ENCODE peak calls at places on chromosomes 16 and 17, in ten cellular contexts. W is mucosa of descending colon; T is pancreas; Z is left ventricle myocardium inferior; F is fibroblast of lung; S is A549; R is MM.1S; N is AG04450; G is right cardiac atrium; E is CD4-positive, CD25-positive, alpha-beta regulatory T cell. H is an unnamed sample.

GRCh38 chr17:27564463-27564862 is 66.5 kb upstream of the LGALS9 start:
- DNase-seq in E (peak; percentile 24), W (no peak), G (no peak), Z (no peak), F (no peak), T (no peak), N (no peak), S (no peak), R (no peak), H (no peak)

GRCh38 chr17:38578229-38578628 is 27.5 kb downstream of the SRCIN1 start:
- DNase-seq in Z (no peak), N (no peak), F (no peak), G (no peak), E (no peak), W (no peak), T (no peak), S (no peak), R (no peak), H (no peak)

GRCh38 chr17:77174928-77175720 is 34.4 kb downstream of the SEC14L1 start:
- DNase-seq in W (no peak), G (no peak), F (no peak), N (no peak), E (no peak), T (peak; percentile 62), Z (no peak), R (no peak), S (no peak), H (no peak)

GRCh38 chr16:57386381-57386951 is 14.2 kb downstream of the CX3CL1 start:
- DNase-seq in Z (no peak), R (no peak), E (no peak), T (no peak), F (no peak), G (no peak), W (no peak), N (no peak), S (no peak), H (no peak)

GRCh38 chr17:45104029-45104428 is 28.3 kb downstream of the PLCD3 start:
- DNase-seq in F (no peak), G (no peak), S (no peak), R (no peak), Z (no peak), T (no peak), W (no peak), N (no peak), E (no peak), H (no peak)

GRCh38 chr16:51155901-51156810 is 5.1 kb upstream of the SALL1 start:
- DNase-seq in F (peak; percentile 76), T (no peak), R (no peak), G (no peak), E (no peak), N (no peak), W (no peak), Z (no peak), S (no peak), H (no peak)

GRCh38 chr17:34974179-34974578 is 6.1 kb upstream of the LIG3 start:
- DNase-seq in S (no peak), F (no peak), E (no peak), Z (no peak), T (no peak), G (no peak), W (no peak), N (no peak), R (no peak), H (no peak)

GRCh38 chr17:68087851-68088250 is 52.3 kb downstream of the KPNA2 start:
- DNase-seq in Z (no peak), T (no peak), G (no peak), E (no peak), F (no peak), R (no peak), W (no peak), S (no peak), N (no peak), H (no peak)

GRCh38 chr17:78644971-78645370 is 67.8 kb upstream of the DNAH17 start:
- DNase-seq in Z (no peak), S (no peak), F (no peak), E (no peak), G (no peak), W (no peak), T (no peak), R (no peak), N (no peak), H (no peak)

GRCh38 chr17:68734202-68734825 is 133.1 kb upstream of the FAM20A start:
- DNase-seq in Z (no peak), W (no peak), N (no peak), S (no peak), G (no peak), T (no peak), F (no peak), E (no peak), R (no peak), H (no peak)

GRCh38 chr17:67959510-67959909 is 36.8 kb downstream of the C17orf58 start:
- DNase-seq in E (no peak), R (no peak), G (no peak), Z (no peak), N (no peak), W (peak; percentile 53), T (no peak), F (no peak), S (no peak), H (no peak)

GRCh38 chr16:35751191-35751941 is 2292.0 kb downstream of the TP53TG3F start:
- DNase-seq in E (no peak), S (no peak), R (no peak), G (no peak), N (no peak), F (no peak), Z (no peak), W (peak; percentile 14), T (no peak), H (no peak)
- H3K9me3 ChIP-seq in E (peaks cover 88% of the 10 kb centered on the region), S (no peaks in the 10 kb centered on the region), R (no peaks in the 10 kb centered on the region), G (no peaks in the 10 kb centered on the region), N (peaks cover 87% of the 10 kb centered on the region), F (no peaks in the 10 kb centered on the region), Z (no peaks in the 10 kb centered on the region), W (peaks cover 95% of the 10 kb centered on the region), T (no peaks in the 10 kb centered on the region), H (peaks cover 19% of the 10 kb centered on the region)

GRCh38 chr17:52477824-52478614 is 319.5 kb upstream of the CA10 start:
- DNase-seq in N (no peak), R (no peak), F (no peak), W (peak; percentile 45), T (no peak), E (no peak), G (no peak), Z (no peak), S (no peak), H (no peak)
- H3K9me3 ChIP-seq in N (peaks cover 3% of the 10 kb centered on the region), R (no peaks in the 10 kb centered on the region), F (no peaks in the 10 kb centered on the region), W (no peaks in the 10 kb centered on the region), T (no peaks in the 10 kb centered on the region), E (no peaks in the 10 kb centered on the region), G (no peaks in the 10 kb centered on the region), Z (peaks cover 15% of the 10 kb centered on the region), S (peaks cover 6% of the 10 kb centered on the region), H (no peaks in the 10 kb centered on the region)

GRCh38 chr16:64626771-64627170 is 495.1 kb downstream of the CDH11 start:
- DNase-seq in Z (no peak), G (no peak), E (no peak), N (no peak), W (no peak), F (peak; percentile 27), T (no peak), S (no peak), R (no peak), H (no peak)
- H3K9me3 ChIP-seq in Z (peaks cover 7% of the 10 kb centered on the region), G (no peaks in the 10 kb centered on the region), E (peaks cover 23% of the 10 kb centered on the region), N (no peaks in the 10 kb centered on the region), W (no peaks in the 10 kb centered on the region), F (no peaks in the 10 kb centered on the region), T (no peaks in the 10 kb centered on the region), S (no peaks in the 10 kb centered on the region), R (no peaks in the 10 kb centered on the region), H (no peaks in the 10 kb centered on the region)

GRCh38 chr16:22337849-22338248 is 36.6 kb downstream of the CDR2 start:
- DNase-seq in F (no peak), N (no peak), E (no peak), T (no peak), G (no peak), W (no peak), R (peak; percentile 25), S (no peak), Z (no peak), H (no peak)

GRCh38 chr16:22333457-22333994 is 36.3 kb downstream of the POLR3E start:
- DNase-seq in E (no peak), R (no peak), T (no peak), F (no peak), S (no peak), W (no peak), G (no peak), N (no peak), Z (no peak), H (no peak)

GRCh38 chr16:22336581-22336980 is 37.8 kb downstream of the CDR2 start:
- DNase-seq in F (no peak), T (no peak), N (no peak), E (no peak), G (no peak), R (peak; percentile 4), W (no peak), Z (no peak), S (no peak), H (no peak)

GRCh38 chr16:22337045-22337444 is 37.4 kb downstream of the CDR2 start:
- DNase-seq in F (no peak), R (peak; percentile 2), N (no peak), E (no peak), T (no peak), W (no peak), Z (no peak), G (no peak), S (no peak), H (no peak)

DNA sequence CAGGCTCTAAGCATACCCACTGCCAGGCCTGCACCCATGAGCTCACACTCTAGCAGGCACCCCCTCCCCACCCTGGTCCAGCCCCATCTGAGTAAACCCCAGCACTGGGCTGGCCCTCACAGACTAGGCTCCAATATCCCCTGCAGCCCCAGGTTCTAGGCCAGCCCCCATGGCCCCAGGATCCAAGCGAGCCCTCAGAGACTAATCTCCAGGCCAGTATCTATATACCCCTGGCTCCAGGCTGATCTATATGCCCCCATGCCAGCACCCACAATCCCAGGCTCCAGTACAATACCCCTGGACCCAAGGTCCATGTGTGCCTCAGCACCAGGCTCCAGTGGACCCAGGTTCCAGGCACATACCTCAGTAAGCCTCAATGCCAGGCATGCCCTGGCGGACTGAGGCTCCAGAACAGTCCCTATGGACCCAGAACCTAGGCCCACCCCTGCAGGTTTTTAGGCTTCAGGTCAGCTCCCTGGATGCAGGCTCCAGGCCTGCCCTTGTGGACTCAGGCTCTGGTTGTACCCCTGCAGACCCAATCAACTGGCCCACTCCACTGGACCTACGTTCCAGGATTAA is 38.5 kb downstream of the POLR3E start:
- DNase-seq in F (no peak), W (no peak), T (no peak), S (no peak), N (no peak), Z (no peak), E (no peak), R (no peak), G (no peak), H (no peak)
- H3K9me3 ChIP-seq in F (no peaks in the 10 kb centered on the region), W (peaks cover 14% of the 10 kb centered on the region), T (no peaks in the 10 kb centered on the region), S (peaks cover 38% of the 10 kb centered on the region), N (no peaks in the 10 kb centered on the region), Z (peaks cover 29% of the 10 kb centered on the region), E (peaks cover 21% of the 10 kb centered on the region), R (no peaks in the 10 kb centered on the region), G (no peaks in the 10 kb centered on the region), H (peaks cover 6% of the 10 kb centered on the region)

GRCh38 chr16:34054137-34054536 is 594.7 kb downstream of the TP53TG3F start:
- DNase-seq in E (no peak), Z (no peak), W (no peak), T (no peak), N (no peak), G (no peak), R (no peak), F (no peak), S (no peak), H (no peak)

GRCh38 chr16:34054969-34055368 is 595.6 kb downstream of the TP53TG3F start:
- DNase-seq in T (no peak), Z (no peak), E (no peak), W (no peak), F (no peak), G (no peak), N (no peak), S (no peak), R (no peak), H (no peak)

GRCh38 chr16:34050787-34051320 is 591.4 kb downstream of the TP53TG3F start:
- DNase-seq in N (no peak), G (peak; percentile 9), Z (no peak), E (no peak), F (no peak), R (no peak), W (no peak), T (no peak), S (no peak), H (no peak)
- H3K9me3 ChIP-seq in N (peaks cover 21% of the 10 kb centered on the region), G (no peaks in the 10 kb centered on the region), Z (peaks cover 8% of the 10 kb centered on the region), E (peaks cover 14% of the 10 kb centered on the region), F (no peaks in the 10 kb centered on the region), R (no peaks in the 10 kb centered on the region), W (peaks cover 65% of the 10 kb centered on the region), T (no peaks in the 10 kb centered on the region), S (no peaks in the 10 kb centered on the region), H (no peaks in the 10 kb centered on the region)